ENCODE peak calls at places on chromosomes 4 and X, in four cellular contexts. Z is fibroblast of pulmonary artery, N is body of pancreas, J is tibial artery. Y is an unnamed sample.
A peak's percentile ranks its signal among the peaks of the same experiment; 100 is the strongest.

GRCh38 chr4:4712800-4713528 is 146.5 kb upstream of the MSX1 start:
- DNase-seq in J (no peak), N (no peak), Z (no peak), Y (no peak)

GRCh38 chr4:54676062-54676461 is 18.3 kb downstream of the KIT start:
- DNase-seq in N (no peak), J (no peak), Z (no peak), Y (no peak)

GRCh38 chr4:10716163-10716562 is 31.6 kb upstream of the CLNK start:
- DNase-seq in J (no peak), N (no peak), Z (no peak), Y (no peak)

GRCh38 chrX:9349572-9350259 is 115.1 kb upstream of the TBL1X start:
- DNase-seq in N (no peak), Z (peak; percentile 27), J (no peak), Y (no peak)

GRCh38 chr4:4384837-4385236 is 2.1 kb upstream of the NSG1 start:
- DNase-seq in J (no peak), Z (peak; percentile 54), N (no peak), Y (no peak)

GRCh38 chrX:53321943-53322497 is 40.6 kb upstream of the IQSEC2 start:
- DNase-seq in J (no peak), N (no peak), Z (no peak), Y (no peak)

GRCh38 chr4:74675673-74676279 is 118.5 kb downstream of the BTC start:
- DNase-seq in N (peak; percentile 42), J (no peak), Z (peak; percentile 86), Y (peak; percentile 45)

GRCh38 chr4:165470009-165470408 is 91.2 kb downstream of the CPE start:
- DNase-seq in J (no peak), Z (no peak), N (no peak), Y (no peak)

GRCh38 chrX:107716816-107717700 is 58.5 kb downstream of the TSC22D3 start:
- DNase-seq in Z (peak; percentile 93), N (peak; percentile 86), J (peak; percentile 90), Y (peak; percentile 56)

GRCh38 chr4:162163892-162164759 is at the start of gene FSTL5:
- DNase-seq in J (peak; percentile 19), Z (peak; percentile 30), N (peak; percentile 69), Y (peak; percentile 78)

GRCh38 chrX:55981603-55982002 is 250.6 kb upstream of the KLF8 start:
- DNase-seq in Z (no peak), N (no peak), J (no peak), Y (no peak)

GRCh38 chr4:3011456-3012220 is 48.3 kb downstream of the GRK4 start:
- DNase-seq in Z (no peak), J (no peak), N (no peak), Y (no peak)

GRCh38 chr4:101806914-101807313 is 16.4 kb downstream of the BANK1 start:
- DNase-seq in Z (peak; percentile 56), N (no peak), J (no peak), Y (peak; percentile 7)

GRCh38 chr4:17174751-17175150 is 276.3 kb upstream of the LDB2 start:
- DNase-seq in Z (no peak), J (no peak), N (no peak), Y (no peak)

Y was measured in SJCRH30.